ENCODE peak calls at places on chromosomes 16 and 17, in eight cellular contexts. G, C, Q, Z, N, U, B and W are unnamed samples.

GRCh38 chr17:67293251-67294203 is 48.5 kb upstream of the HELZ start:
- DNase-seq in G (peak), C (peak), Q (peak), Z (peak), N (peak), U (peak), B (peak), W (peak)

GRCh38 chr17:4536259-4536741 is 18.9 kb downstream of the MYBBP1A start:
- DNase-seq in G (no peak), C (no peak), Q (no peak), Z (peak), N (no peak), U (no peak), B (no peak), W (no peak)

GRCh38 chr16:87607223-87607622 is 4.9 kb downstream of the JPH3 start:
- DNase-seq in G (no peak), C (no peak), Q (no peak), Z (no peak), N (no peak), U (no peak), B (no peak), W (no peak)

GRCh38 chr17:12282056-12282455 is 261.4 kb downstream of the MAP2K4 start:
- DNase-seq in G (no peak), C (peak), Q (no peak), Z (no peak), N (no peak), U (no peak), B (no peak), W (no peak)

GRCh38 chr17:4573682-4574081 is 10.6 kb upstream of the SMTNL2 start:
- DNase-seq in G (peak), C (peak), Q (no peak), Z (no peak), N (peak), U (no peak), B (peak), W (no peak)

GRCh38 chr16:35431829-35432663 is 1972.6 kb downstream of the TP53TG3F start:
- DNase-seq in G (no peak), C (no peak), Q (no peak), Z (peak), N (no peak), U (peak), B (no peak), W (no peak)

GRCh38 chr17:15456972-15457722 is 10.3 kb downstream of the CDRT4 start:
- DNase-seq in G (no peak), C (no peak), Q (peak), Z (no peak), N (peak), U (peak), B (no peak), W (no peak)

GRCh38 chr17:68344701-68345136 is 53.4 kb downstream of the ARSG start:
- DNase-seq in G (peak), C (no peak), Q (no peak), Z (no peak), N (no peak), U (no peak), B (peak), W (peak)

GRCh38 chr17:7590743-7591142 is 849 bp upstream of the SOX15 start:
- DNase-seq in G (no peak), C (peak), Q (no peak), Z (no peak), N (no peak), U (no peak), B (no peak), W (no peak)

GRCh38 chr17:71147906-71148305 is 972.9 kb upstream of the SOX9 start:
- DNase-seq in G (no peak), C (no peak), Q (no peak), Z (no peak), N (no peak), U (no peak), B (no peak), W (no peak)

GRCh38 chr16:667780-668518 is at the start of gene RHOT2:
- DNase-seq in G (peak), C (peak), Q (peak), Z (peak), N (peak), U (peak), B (peak), W (peak)

GRCh38 chr16:88747588-88748301 is 37.3 kb downstream of the PIEZO1 start:
- DNase-seq in G (no peak), C (peak), Q (no peak), Z (peak), N (no peak), U (peak), B (peak), W (no peak)

GRCh38 chr16:56866955-56867830 is 2.2 kb downstream of the SLC12A3 start:
- DNase-seq in G (peak), C (peak), Q (no peak), Z (peak), N (no peak), U (peak), B (no peak), W (no peak)

GRCh38 chr16:17013067-17013466 is 457.7 kb downstream of the XYLT1 start:
- DNase-seq in G (no peak), C (no peak), Q (no peak), Z (no peak), N (no peak), U (no peak), B (no peak), W (no peak)
- H3K4me3 ChIP-seq in G (peak), C (no peak), Q (no peak), Z (no peak), N (no peak), U (peak), B (no peak), W (no peak)

GRCh38 chr16:71630808-71631207 is 4.8 kb downstream of the MARVELD3 start:
- DNase-seq in G (no peak), C (no peak), Q (no peak), Z (no peak), N (no peak), U (no peak), B (no peak), W (no peak)

GRCh38 chr16:71628810-71629209 is 2.8 kb downstream of the MARVELD3 start:
- DNase-seq in G (no peak), C (no peak), Q (no peak), Z (no peak), N (no peak), U (no peak), B (no peak), W (no peak)

GRCh38 chr16:71631776-71632175 is 5.8 kb downstream of the MARVELD3 start:
- DNase-seq in G (no peak), C (no peak), Q (no peak), Z (no peak), N (no peak), U (no peak), B (no peak), W (no peak)

GRCh38 chr16:71627631-71628236 is 1.8 kb downstream of the MARVELD3 start:
- DNase-seq in G (no peak), C (no peak), Q (no peak), Z (no peak), N (no peak), U (peak), B (no peak), W (no peak)

DNA sequence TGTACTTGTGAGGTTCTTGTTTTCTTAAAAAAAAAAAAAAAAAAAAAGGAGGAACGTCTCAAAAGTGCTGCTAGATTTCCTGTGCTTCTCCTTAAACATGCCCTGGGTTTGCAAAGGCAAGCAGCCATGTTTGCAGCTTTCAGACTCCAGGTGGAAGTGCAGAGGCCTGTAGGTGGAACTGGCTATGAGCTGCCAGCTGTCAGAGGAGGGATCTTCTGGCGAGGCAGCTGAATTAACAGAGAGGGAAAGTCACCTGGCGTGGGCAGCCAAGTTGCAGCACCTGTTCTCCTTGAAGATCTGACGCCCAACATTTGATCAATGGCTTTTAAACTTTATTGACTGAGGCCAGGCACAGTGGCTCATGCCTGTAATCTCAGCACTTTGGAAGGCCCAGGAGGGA is 3.6 kb downstream of the MARVELD3 start:
- DNase-seq in G (no peak), C (no peak), Q (no peak), Z (no peak), N (no peak), U (peak), B (no peak), W (no peak)
- H3K27ac ChIP-seq in G (no peak), C (no peak), Q (no peak), Z (no peak), N (no peak), U (no peak), B (no peak), W (no peak)

GRCh38 chr17:2057714-2058520 is 3.0 kb downstream of the HIC1 start:
- DNase-seq in G (no peak), C (no peak), Q (no peak), Z (no peak), N (no peak), U (no peak), B (no peak), W (no peak)

GRCh38 chr17:2059125-2059836 is 4.4 kb downstream of the HIC1 start:
- DNase-seq in G (no peak), C (no peak), Q (no peak), Z (no peak), N (no peak), U (no peak), B (no peak), W (no peak)

GRCh38 chr17:2059837-2060658 is 5.1 kb downstream of the HIC1 start:
- DNase-seq in G (no peak), C (no peak), Q (no peak), Z (no peak), N (no peak), U (no peak), B (no peak), W (no peak)

GRCh38 chr17:2057130-2057713 is 2.3 kb downstream of the HIC1 start:
- DNase-seq in G (no peak), C (no peak), Q (no peak), Z (no peak), N (no peak), U (no peak), B (no peak), W (no peak)

GRCh38 chr17:2058521-2059124 is 3.7 kb downstream of the HIC1 start:
- DNase-seq in G (peak), C (peak), Q (peak), Z (peak), N (peak), U (no peak), B (no peak), W (no peak)
- H3K4me3 ChIP-seq in G (no peak), C (no peak), Q (no peak), Z (peak), N (peak), U (no peak), B (no peak), W (no peak)

DNA sequence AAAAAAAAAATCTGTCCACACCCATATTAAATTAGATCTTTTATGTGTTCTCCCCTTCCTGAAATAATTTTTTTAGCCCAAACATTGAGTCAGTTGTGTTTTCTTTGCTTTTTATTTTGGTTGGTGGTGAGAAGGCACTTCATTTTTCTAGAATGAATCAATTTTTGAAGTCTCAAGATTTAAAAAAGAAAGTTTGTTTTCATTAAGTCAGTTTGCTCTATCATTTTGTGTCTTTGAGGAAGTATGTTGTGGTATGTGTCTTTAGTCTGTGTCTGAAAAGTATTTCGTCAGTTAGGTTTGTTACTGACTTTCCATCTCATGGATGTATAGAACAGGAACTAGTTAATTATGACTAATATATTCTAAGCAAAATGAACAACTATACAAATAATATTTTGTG is 3.8 kb downstream of the IGF2BP1 start:
- DNase-seq in G (no peak), C (no peak), Q (no peak), Z (no peak), N (no peak), U (no peak), B (no peak), W (no peak)
- H3K27ac ChIP-seq in G (no peak), C (peak), Q (no peak), Z (no peak), N (no peak), U (no peak), B (no peak), W (no peak)

GRCh38 chr17:77018504-77018903 is 122.3 kb upstream of the SEC14L1 start:
- DNase-seq in G (no peak), C (no peak), Q (no peak), Z (no peak), N (no peak), U (no peak), B (no peak), W (no peak)
- H3K4me3 ChIP-seq in G (no peak), C (no peak), Q (no peak), Z (no peak), N (no peak), U (no peak), B (no peak), W (no peak)

GRCh38 chr17:2909853-2910234 is 113.6 kb downstream of the RAP1GAP2 start:
- DNase-seq in G (no peak), C (no peak), Q (no peak), Z (peak), N (no peak), U (no peak), B (no peak), W (no peak)
- H3K27ac ChIP-seq in G (no peak), C (no peak), Q (no peak), Z (no peak), N (no peak), U (peak), B (no peak), W (no peak)

GRCh38 chr17:42182927-42183734 is 2.1 kb downstream of the HCRT start:
- DNase-seq in G (no peak), C (peak), Q (no peak), Z (peak), N (no peak), U (no peak), B (no peak), W (no peak)
- H3K4me3 ChIP-seq in G (peak), C (peak), Q (no peak), Z (peak), N (peak), U (peak), B (no peak), W (peak)

DNA sequence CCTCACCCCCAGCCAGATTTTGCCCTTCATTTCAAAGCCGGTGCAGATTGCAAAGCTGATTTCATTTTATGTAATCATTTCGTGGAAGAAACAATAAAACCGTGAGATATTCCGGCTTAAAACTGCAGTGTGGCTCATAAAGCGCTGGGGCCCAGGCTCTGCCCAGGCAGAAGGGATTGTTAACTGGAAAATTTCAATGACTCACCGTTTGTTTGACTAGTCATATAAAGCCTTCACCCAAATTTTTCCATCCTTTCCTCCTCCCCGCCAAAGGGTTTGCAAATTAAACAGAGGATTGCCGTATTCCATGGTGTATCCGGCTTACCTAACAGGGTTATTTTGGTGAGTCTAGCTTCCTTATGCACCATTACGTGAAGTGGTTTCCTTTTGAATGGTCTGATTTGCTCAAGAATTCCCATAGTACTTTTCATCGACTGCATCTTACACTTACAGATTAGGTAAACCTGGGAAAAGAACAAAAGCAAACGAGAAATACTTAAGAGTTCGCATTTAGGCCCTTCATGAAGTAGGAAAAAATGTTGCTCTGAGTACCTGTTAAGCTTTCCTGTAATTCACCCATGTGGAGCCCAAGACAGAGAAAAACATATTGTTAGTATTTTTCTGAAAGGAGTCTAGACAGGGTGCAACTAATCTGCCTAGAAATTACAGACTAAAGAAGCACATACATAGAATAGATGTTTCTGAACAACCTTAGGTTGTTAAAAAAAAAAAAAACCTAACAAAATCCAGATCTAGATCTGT is 949 bp upstream of the GSPT1 start:
- DNase-seq in G (no peak), C (peak), Q (no peak), Z (peak), N (no peak), U (no peak), B (peak), W (no peak)
- H3K27ac ChIP-seq in G (peak), C (peak), Q (peak), Z (no peak), N (peak), U (peak), B (peak), W (no peak)

GRCh38 chr16:2483939-2484897 is 9.3 kb downstream of the TBC1D24 start:
- DNase-seq in G (no peak), C (no peak), Q (no peak), Z (no peak), N (no peak), U (no peak), B (no peak), W (no peak)
- H3K4me3 ChIP-seq in G (no peak), C (no peak), Q (no peak), Z (no peak), N (no peak), U (peak), B (no peak), W (no peak)